ENCODE peak calls at places on chromosomes 13 and 19, in seven cellular contexts. One of them, this sample, is unnamed.

GRCh38 chr19:53947624-53948023 is 15.1 kb upstream of the CACNG8 start:
- DNase-seq in psoas muscle: no peak
- DNase-seq in sigmoid colon: no peak
- DNase-seq in body of pancreas: no peak
- DNase-seq in left ventricle myocardium inferior: no peak
- DNase-seq in CD4-positive, CD25-positive, alpha-beta regulatory T cell: no peak
- DNase-seq in ovary: no peak
- DNase-seq in this sample: no peak

GRCh38 chr19:55492362-55492944 is 4.2 kb downstream of the SSC5D start:
- DNase-seq in psoas muscle: no peak
- DNase-seq in sigmoid colon: no peak
- DNase-seq in body of pancreas: no peak
- DNase-seq in left ventricle myocardium inferior: no peak
- DNase-seq in CD4-positive, CD25-positive, alpha-beta regulatory T cell: no peak
- DNase-seq in ovary: no peak
- DNase-seq in this sample: peak; percentile 26

GRCh38 chr19:55189424-55189823 is 9.3 kb upstream of the SYT5 start:
- DNase-seq in psoas muscle: peak; percentile 63
- DNase-seq in sigmoid colon: peak; percentile 87
- DNase-seq in body of pancreas: peak; percentile 44
- DNase-seq in left ventricle myocardium inferior: peak; percentile 30
- DNase-seq in CD4-positive, CD25-positive, alpha-beta regulatory T cell: no peak
- DNase-seq in ovary: no peak
- DNase-seq in this sample: no peak

GRCh38 chr13:32031025-32031814 is at the start of gene FRY:
- DNase-seq in psoas muscle: peak; percentile 56
- DNase-seq in sigmoid colon: peak; percentile 87
- DNase-seq in body of pancreas: peak; percentile 60
- DNase-seq in left ventricle myocardium inferior: peak; percentile 70
- DNase-seq in CD4-positive, CD25-positive, alpha-beta regulatory T cell: peak; percentile 56
- DNase-seq in ovary: peak; percentile 65
- DNase-seq in this sample: peak; percentile 67

GRCh38 chr19:36547001-36547732 is 19.1 kb upstream of the ZNF260 start:
- DNase-seq in psoas muscle: no peak
- DNase-seq in sigmoid colon: no peak
- DNase-seq in body of pancreas: no peak
- DNase-seq in left ventricle myocardium inferior: no peak
- DNase-seq in CD4-positive, CD25-positive, alpha-beta regulatory T cell: peak; percentile 10
- DNase-seq in ovary: no peak
- DNase-seq in this sample: no peak

GRCh38 chr13:59787679-59788078 is 376.0 kb downstream of the DIAPH3 start:
- DNase-seq in psoas muscle: no peak
- DNase-seq in sigmoid colon: no peak
- DNase-seq in body of pancreas: no peak
- DNase-seq in left ventricle myocardium inferior: no peak
- DNase-seq in CD4-positive, CD25-positive, alpha-beta regulatory T cell: no peak
- DNase-seq in ovary: no peak
- DNase-seq in this sample: no peak

GRCh38 chr19:36488816-36489138 is 584 bp downstream of the ZNF566 start:
- DNase-seq in psoas muscle: peak; percentile 15
- DNase-seq in sigmoid colon: no peak
- DNase-seq in body of pancreas: peak; percentile 30
- DNase-seq in left ventricle myocardium inferior: no peak
- DNase-seq in CD4-positive, CD25-positive, alpha-beta regulatory T cell: no peak
- DNase-seq in ovary: no peak
- DNase-seq in this sample: peak; percentile 63

GRCh38 chr13:30923423-30923822 is 9.0 kb upstream of the TEX26 start:
- DNase-seq in psoas muscle: no peak
- DNase-seq in sigmoid colon: no peak
- DNase-seq in body of pancreas: no peak
- DNase-seq in left ventricle myocardium inferior: no peak
- DNase-seq in CD4-positive, CD25-positive, alpha-beta regulatory T cell: no peak
- DNase-seq in ovary: no peak
- DNase-seq in this sample: no peak

GRCh38 chr19:5120833-5121232 is 151.9 kb downstream of the KDM4B start:
- DNase-seq in psoas muscle: no peak
- DNase-seq in sigmoid colon: no peak
- DNase-seq in body of pancreas: no peak
- DNase-seq in left ventricle myocardium inferior: no peak
- DNase-seq in CD4-positive, CD25-positive, alpha-beta regulatory T cell: no peak
- DNase-seq in ovary: no peak
- DNase-seq in this sample: no peak

GRCh38 chr13:40563350-40564125 is 102.9 kb downstream of the FOXO1 start:
- DNase-seq in psoas muscle: peak; percentile 38
- DNase-seq in sigmoid colon: no peak
- DNase-seq in body of pancreas: no peak
- DNase-seq in left ventricle myocardium inferior: no peak
- DNase-seq in CD4-positive, CD25-positive, alpha-beta regulatory T cell: no peak
- DNase-seq in ovary: no peak
- DNase-seq in this sample: no peak
- H3K4me1 ChIP-seq in psoas muscle: peaks cover 82% of the 10 kb centered on the region
- H3K4me1 ChIP-seq in sigmoid colon: peaks cover 58% of the 10 kb centered on the region
- H3K4me1 ChIP-seq in body of pancreas: peaks cover 65% of the 10 kb centered on the region
- H3K4me1 ChIP-seq in left ventricle myocardium inferior: peaks cover 93% of the 10 kb centered on the region
- H3K4me1 ChIP-seq in CD4-positive, CD25-positive, alpha-beta regulatory T cell: peaks cover 74% of the 10 kb centered on the region
- H3K4me1 ChIP-seq in ovary: peaks cover 40% of the 10 kb centered on the region
- H3K4me1 ChIP-seq in this sample: peaks cover 33% of the 10 kb centered on the region

GRCh38 chr13:113902536-113902935 is 38.7 kb upstream of the GAS6 start:
- DNase-seq in psoas muscle: no peak
- DNase-seq in sigmoid colon: no peak
- DNase-seq in body of pancreas: no peak
- DNase-seq in left ventricle myocardium inferior: no peak
- DNase-seq in CD4-positive, CD25-positive, alpha-beta regulatory T cell: no peak
- DNase-seq in ovary: no peak
- DNase-seq in this sample: no peak
- H3K4me1 ChIP-seq in psoas muscle: no peaks in the 10 kb centered on the region
- H3K4me1 ChIP-seq in sigmoid colon: peaks cover 5% of the 10 kb centered on the region
- H3K4me1 ChIP-seq in body of pancreas: peaks cover 10% of the 10 kb centered on the region
- H3K4me1 ChIP-seq in left ventricle myocardium inferior: peaks cover 17% of the 10 kb centered on the region
- H3K4me1 ChIP-seq in CD4-positive, CD25-positive, alpha-beta regulatory T cell: no peaks in the 10 kb centered on the region
- H3K4me1 ChIP-seq in ovary: no peaks in the 10 kb centered on the region
- H3K4me1 ChIP-seq in this sample: no peaks in the 10 kb centered on the region

GRCh38 chr19:43784251-43784980 is 3.6 kb upstream of the KCNN4 start:
- DNase-seq in psoas muscle: peak; percentile 65
- DNase-seq in sigmoid colon: no peak
- DNase-seq in body of pancreas: peak; percentile 33
- DNase-seq in left ventricle myocardium inferior: no peak
- DNase-seq in CD4-positive, CD25-positive, alpha-beta regulatory T cell: peak; percentile 74
- DNase-seq in ovary: no peak
- DNase-seq in this sample: peak; percentile 66
- H3K4me1 ChIP-seq in psoas muscle: no peaks in the 10 kb centered on the region
- H3K4me1 ChIP-seq in sigmoid colon: peaks cover 13% of the 10 kb centered on the region
- H3K4me1 ChIP-seq in body of pancreas: no peaks in the 10 kb centered on the region
- H3K4me1 ChIP-seq in left ventricle myocardium inferior: peaks cover 5% of the 10 kb centered on the region
- H3K4me1 ChIP-seq in CD4-positive, CD25-positive, alpha-beta regulatory T cell: peaks cover 53% of the 10 kb centered on the region
- H3K4me1 ChIP-seq in ovary: no peaks in the 10 kb centered on the region
- H3K4me1 ChIP-seq in this sample: no peaks in the 10 kb centered on the region

GRCh38 chr19:49696865-49697264 is 5.9 kb downstream of the CPT1C start:
- DNase-seq in psoas muscle: no peak
- DNase-seq in sigmoid colon: no peak
- DNase-seq in body of pancreas: no peak
- DNase-seq in left ventricle myocardium inferior: no peak
- DNase-seq in CD4-positive, CD25-positive, alpha-beta regulatory T cell: no peak
- DNase-seq in ovary: no peak
- DNase-seq in this sample: peak; percentile 17

GRCh38 chr19:49704888-49705642 is 14.1 kb downstream of the CPT1C start:
- DNase-seq in psoas muscle: no peak
- DNase-seq in sigmoid colon: no peak
- DNase-seq in body of pancreas: no peak
- DNase-seq in left ventricle myocardium inferior: no peak
- DNase-seq in CD4-positive, CD25-positive, alpha-beta regulatory T cell: no peak
- DNase-seq in ovary: no peak
- DNase-seq in this sample: peak; percentile 15

GRCh38 chr19:49700563-49700962 is 9.6 kb downstream of the CPT1C start:
- DNase-seq in psoas muscle: no peak
- DNase-seq in sigmoid colon: no peak
- DNase-seq in body of pancreas: no peak
- DNase-seq in left ventricle myocardium inferior: no peak
- DNase-seq in CD4-positive, CD25-positive, alpha-beta regulatory T cell: no peak
- DNase-seq in ovary: no peak
- DNase-seq in this sample: peak; percentile 21

GRCh38 chr19:49699364-49699763 is 8.4 kb downstream of the CPT1C start:
- DNase-seq in psoas muscle: no peak
- DNase-seq in sigmoid colon: no peak
- DNase-seq in body of pancreas: no peak
- DNase-seq in left ventricle myocardium inferior: no peak
- DNase-seq in CD4-positive, CD25-positive, alpha-beta regulatory T cell: no peak
- DNase-seq in ovary: no peak
- DNase-seq in this sample: peak; percentile 2

DNA sequence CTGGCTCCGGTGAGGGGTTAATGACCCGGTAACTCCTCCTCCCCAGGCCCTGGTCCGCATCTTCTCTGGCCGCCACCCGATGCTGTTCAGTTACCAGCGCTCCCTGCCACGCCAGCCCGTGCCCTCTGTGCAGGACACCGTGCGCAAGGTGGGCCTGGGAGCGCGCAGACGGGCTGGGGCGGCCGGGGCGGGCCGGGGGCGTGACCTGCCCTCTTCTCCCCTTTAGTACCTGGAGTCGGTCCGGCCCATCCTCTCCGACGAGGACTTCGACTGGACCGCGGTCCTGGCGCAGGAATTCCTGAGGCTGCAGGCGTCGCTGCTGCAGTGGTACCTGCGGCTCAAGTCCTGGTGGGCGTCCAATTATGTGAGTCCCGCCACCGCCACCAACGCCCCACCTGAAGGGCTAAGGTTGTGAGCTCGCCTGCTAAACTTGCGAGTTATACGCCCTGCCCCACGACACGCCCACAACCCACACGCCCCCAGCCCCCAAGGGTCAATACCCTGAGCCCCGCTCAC is 10.4 kb downstream of the CPT1C start:
- DNase-seq in psoas muscle: no peak
- DNase-seq in sigmoid colon: no peak
- DNase-seq in body of pancreas: no peak
- DNase-seq in left ventricle myocardium inferior: no peak
- DNase-seq in CD4-positive, CD25-positive, alpha-beta regulatory T cell: no peak
- DNase-seq in ovary: no peak
- DNase-seq in this sample: peak; percentile 54
- H3K4me1 ChIP-seq in psoas muscle: no peaks in the 10 kb centered on the region
- H3K4me1 ChIP-seq in sigmoid colon: no peaks in the 10 kb centered on the region
- H3K4me1 ChIP-seq in body of pancreas: no peaks in the 10 kb centered on the region
- H3K4me1 ChIP-seq in left ventricle myocardium inferior: no peaks in the 10 kb centered on the region
- H3K4me1 ChIP-seq in CD4-positive, CD25-positive, alpha-beta regulatory T cell: no peaks in the 10 kb centered on the region
- H3K4me1 ChIP-seq in ovary: no peaks in the 10 kb centered on the region
- H3K4me1 ChIP-seq in this sample: no peaks in the 10 kb centered on the region

GRCh38 chr13:99072356-99072755 is 94.5 kb upstream of the DOCK9 start:
- DNase-seq in psoas muscle: no peak
- DNase-seq in sigmoid colon: no peak
- DNase-seq in body of pancreas: no peak
- DNase-seq in left ventricle myocardium inferior: no peak
- DNase-seq in CD4-positive, CD25-positive, alpha-beta regulatory T cell: no peak
- DNase-seq in ovary: no peak
- DNase-seq in this sample: no peak
- H3K4me1 ChIP-seq in psoas muscle: no peaks in the 10 kb centered on the region
- H3K4me1 ChIP-seq in sigmoid colon: peaks cover 61% of the 10 kb centered on the region
- H3K4me1 ChIP-seq in body of pancreas: no peaks in the 10 kb centered on the region
- H3K4me1 ChIP-seq in left ventricle myocardium inferior: peaks cover 10% of the 10 kb centered on the region
- H3K4me1 ChIP-seq in CD4-positive, CD25-positive, alpha-beta regulatory T cell: peaks cover 19% of the 10 kb centered on the region
- H3K4me1 ChIP-seq in ovary: no peaks in the 10 kb centered on the region
- H3K4me1 ChIP-seq in this sample: peaks cover under 1% of the 10 kb centered on the region